ENCODE peak calls at places on chromosome 22, in nine cellular contexts. One of them, this sample, is unnamed.
A peak's percentile ranks its signal among the peaks of the same experiment; 100 is the strongest.

GRCh38 chr22:41403532-41404318 is 22.0 kb downstream of the TEF start:
- DNase-seq in ovary: peak; percentile 86
- DNase-seq in body of pancreas: peak; percentile 91
- DNase-seq in kidney: peak; percentile 94
- DNase-seq in right lobe of liver: peak; percentile 94
- DNase-seq in mesendoderm: peak; percentile 88
- DNase-seq in CD4-positive, CD25-positive, alpha-beta regulatory T cell: peak; percentile 90
- DNase-seq in SJSA1: peak; percentile 73
- DNase-seq in IMR-90: peak; percentile 78
- DNase-seq in this sample: peak; percentile 99

GRCh38 chr22:18001040-18001893 is 23.1 kb downstream of the MICAL3 start:
- DNase-seq in ovary: peak; percentile 91
- DNase-seq in body of pancreas: peak; percentile 91
- DNase-seq in kidney: peak; percentile 97
- DNase-seq in right lobe of liver: peak; percentile 93
- DNase-seq in mesendoderm: peak; percentile 99
- DNase-seq in CD4-positive, CD25-positive, alpha-beta regulatory T cell: peak; percentile 92
- DNase-seq in SJSA1: peak; percentile 98
- DNase-seq in IMR-90: peak; percentile 99
- DNase-seq in this sample: peak; percentile 87

GRCh38 chr22:43159484-43160178 is 8.3 kb downstream of the TSPO start:
- DNase-seq in ovary: no peak
- DNase-seq in body of pancreas: peak; percentile 54
- DNase-seq in kidney: no peak
- DNase-seq in right lobe of liver: no peak
- DNase-seq in mesendoderm: peak; percentile 31
- DNase-seq in CD4-positive, CD25-positive, alpha-beta regulatory T cell: no peak
- DNase-seq in SJSA1: no peak
- DNase-seq in IMR-90: no peak
- DNase-seq in this sample: no peak

GRCh38 chr22:50115693-50116092 is 25.9 kb downstream of the MOV10L1 start:
- DNase-seq in ovary: peak; percentile 64
- DNase-seq in body of pancreas: no peak
- DNase-seq in kidney: peak; percentile 85
- DNase-seq in right lobe of liver: no peak
- DNase-seq in mesendoderm: no peak
- DNase-seq in CD4-positive, CD25-positive, alpha-beta regulatory T cell: no peak
- DNase-seq in SJSA1: peak; percentile 49
- DNase-seq in IMR-90: peak; percentile 35
- DNase-seq in this sample: no peak

GRCh38 chr22:27218521-27218920 is 561.1 kb downstream of the MIAT start:
- DNase-seq in ovary: peak; percentile 61
- DNase-seq in body of pancreas: no peak
- DNase-seq in kidney: no peak
- DNase-seq in right lobe of liver: no peak
- DNase-seq in mesendoderm: no peak
- DNase-seq in CD4-positive, CD25-positive, alpha-beta regulatory T cell: no peak
- DNase-seq in SJSA1: no peak
- DNase-seq in IMR-90: no peak
- DNase-seq in this sample: no peak

GRCh38 chr22:16601437-16602223 is 9.0 kb upstream of the CCT8L2 start:
- DNase-seq in ovary: peak; percentile 33
- DNase-seq in body of pancreas: no peak
- DNase-seq in kidney: no peak
- DNase-seq in right lobe of liver: no peak
- DNase-seq in mesendoderm: no peak
- DNase-seq in CD4-positive, CD25-positive, alpha-beta regulatory T cell: no peak
- DNase-seq in SJSA1: no peak
- DNase-seq in IMR-90: no peak
- DNase-seq in this sample: no peak

GRCh38 chr22:44261861-44262595 is 50.7 kb downstream of the SHISAL1 start:
- DNase-seq in ovary: peak; percentile 31
- DNase-seq in body of pancreas: no peak
- DNase-seq in kidney: no peak
- DNase-seq in right lobe of liver: peak; percentile 23
- DNase-seq in mesendoderm: no peak
- DNase-seq in CD4-positive, CD25-positive, alpha-beta regulatory T cell: no peak
- DNase-seq in SJSA1: no peak
- DNase-seq in IMR-90: no peak
- DNase-seq in this sample: no peak

GRCh38 chr22:17695986-17696385 is 57.4 kb downstream of the BCL2L13 start:
- DNase-seq in ovary: no peak
- DNase-seq in body of pancreas: no peak
- DNase-seq in kidney: no peak
- DNase-seq in right lobe of liver: no peak
- DNase-seq in mesendoderm: no peak
- DNase-seq in CD4-positive, CD25-positive, alpha-beta regulatory T cell: no peak
- DNase-seq in SJSA1: peak; percentile 17
- DNase-seq in IMR-90: no peak
- DNase-seq in this sample: no peak

GRCh38 chr22:50473855-50474671 is 772 bp downstream of the SBF1 start:
- DNase-seq in ovary: no peak
- DNase-seq in body of pancreas: peak; percentile 54
- DNase-seq in kidney: peak; percentile 82
- DNase-seq in right lobe of liver: no peak
- DNase-seq in mesendoderm: no peak
- DNase-seq in CD4-positive, CD25-positive, alpha-beta regulatory T cell: peak; percentile 49
- DNase-seq in SJSA1: peak; percentile 56
- DNase-seq in IMR-90: peak; percentile 67
- DNase-seq in this sample: peak; percentile 46

GRCh38 chr22:42720263-42721044 is at the start of gene A4GALT:
- DNase-seq in ovary: no peak
- DNase-seq in body of pancreas: no peak
- DNase-seq in kidney: no peak
- DNase-seq in right lobe of liver: no peak
- DNase-seq in mesendoderm: no peak
- DNase-seq in CD4-positive, CD25-positive, alpha-beta regulatory T cell: no peak
- DNase-seq in SJSA1: peak; percentile 39
- DNase-seq in IMR-90: no peak
- DNase-seq in this sample: no peak

GRCh38 chr22:18965526-18966421 is 29.7 kb upstream of the PRODH start:
- DNase-seq in ovary: no peak
- DNase-seq in body of pancreas: peak; percentile 11
- DNase-seq in kidney: peak; percentile 50
- DNase-seq in right lobe of liver: peak; percentile 27
- DNase-seq in mesendoderm: no peak
- DNase-seq in CD4-positive, CD25-positive, alpha-beta regulatory T cell: no peak
- DNase-seq in SJSA1: no peak
- DNase-seq in IMR-90: no peak
- DNase-seq in this sample: no peak

GRCh38 chr22:33271390-33272161 is 213.4 kb upstream of the SYN3 start:
- DNase-seq in ovary: peak; percentile 35
- DNase-seq in body of pancreas: peak; percentile 84
- DNase-seq in kidney: no peak
- DNase-seq in right lobe of liver: peak; percentile 90
- DNase-seq in mesendoderm: no peak
- DNase-seq in CD4-positive, CD25-positive, alpha-beta regulatory T cell: no peak
- DNase-seq in SJSA1: no peak
- DNase-seq in IMR-90: peak; percentile 13
- DNase-seq in this sample: peak; percentile 36

GRCh38 chr22:17097062-17097461 is 12.3 kb downstream of the IL17RA start:
- DNase-seq in ovary: no peak
- DNase-seq in body of pancreas: no peak
- DNase-seq in kidney: no peak
- DNase-seq in right lobe of liver: no peak
- DNase-seq in mesendoderm: no peak
- DNase-seq in CD4-positive, CD25-positive, alpha-beta regulatory T cell: no peak
- DNase-seq in SJSA1: no peak
- DNase-seq in IMR-90: no peak
- DNase-seq in this sample: no peak

GRCh38 chr22:42172385-42173172 is 42.0 kb upstream of the CYP2D6 start:
- DNase-seq in ovary: no peak
- DNase-seq in body of pancreas: no peak
- DNase-seq in kidney: no peak
- DNase-seq in right lobe of liver: no peak
- DNase-seq in mesendoderm: peak; percentile 61
- DNase-seq in CD4-positive, CD25-positive, alpha-beta regulatory T cell: no peak
- DNase-seq in SJSA1: no peak
- DNase-seq in IMR-90: peak; percentile 58
- DNase-seq in this sample: no peak

GRCh38 chr22:17842386-17842785 is 68.1 kb upstream of the BID start:
- DNase-seq in ovary: peak; percentile 81
- DNase-seq in body of pancreas: no peak
- DNase-seq in kidney: no peak
- DNase-seq in right lobe of liver: peak; percentile 85
- DNase-seq in mesendoderm: no peak
- DNase-seq in CD4-positive, CD25-positive, alpha-beta regulatory T cell: peak; percentile 74
- DNase-seq in SJSA1: no peak
- DNase-seq in IMR-90: no peak
- DNase-seq in this sample: no peak

GRCh38 chr22:49657275-49657973 is 170.2 kb downstream of the BRD1 start:
- DNase-seq in ovary: peak; percentile 37
- DNase-seq in body of pancreas: no peak
- DNase-seq in kidney: peak; percentile 84
- DNase-seq in right lobe of liver: no peak
- DNase-seq in mesendoderm: peak; percentile 23
- DNase-seq in CD4-positive, CD25-positive, alpha-beta regulatory T cell: peak; percentile 87
- DNase-seq in SJSA1: no peak
- DNase-seq in IMR-90: no peak
- DNase-seq in this sample: no peak

GRCh38 chr22:23177197-23177596 is 3.1 kb upstream of the BCR start:
- DNase-seq in ovary: no peak
- DNase-seq in body of pancreas: no peak
- DNase-seq in kidney: no peak
- DNase-seq in right lobe of liver: no peak
- DNase-seq in mesendoderm: no peak
- DNase-seq in CD4-positive, CD25-positive, alpha-beta regulatory T cell: no peak
- DNase-seq in SJSA1: no peak
- DNase-seq in IMR-90: no peak
- DNase-seq in this sample: no peak
- H3K27ac ChIP-seq in ovary: no peak overlapping the region
- H3K27ac ChIP-seq in body of pancreas: peak overlapping the region; percentile 59
- H3K27ac ChIP-seq in kidney: no peak overlapping the region
- H3K27ac ChIP-seq in right lobe of liver: no peak overlapping the region
- H3K27ac ChIP-seq in mesendoderm: no peak overlapping the region
- H3K27ac ChIP-seq in CD4-positive, CD25-positive, alpha-beta regulatory T cell: no peak overlapping the region
- H3K27ac ChIP-seq in SJSA1: no peak overlapping the region
- H3K27ac ChIP-seq in IMR-90: no peak overlapping the region
- H3K27ac ChIP-seq in this sample: no peak overlapping the region

GRCh38 chr22:46721716-46722115 is 16.3 kb downstream of the CERK start:
- DNase-seq in ovary: no peak
- DNase-seq in body of pancreas: no peak
- DNase-seq in kidney: no peak
- DNase-seq in right lobe of liver: no peak
- DNase-seq in mesendoderm: no peak
- DNase-seq in CD4-positive, CD25-positive, alpha-beta regulatory T cell: no peak
- DNase-seq in SJSA1: no peak
- DNase-seq in IMR-90: no peak
- DNase-seq in this sample: no peak

GRCh38 chr22:46726986-46727317 is 11.1 kb downstream of the CERK start:
- DNase-seq in ovary: no peak
- DNase-seq in body of pancreas: no peak
- DNase-seq in kidney: no peak
- DNase-seq in right lobe of liver: no peak
- DNase-seq in mesendoderm: no peak
- DNase-seq in CD4-positive, CD25-positive, alpha-beta regulatory T cell: no peak
- DNase-seq in SJSA1: no peak
- DNase-seq in IMR-90: no peak
- DNase-seq in this sample: no peak

GRCh38 chr22:46726066-46726985 is 11.7 kb downstream of the CERK start:
- DNase-seq in ovary: no peak
- DNase-seq in body of pancreas: no peak
- DNase-seq in kidney: no peak
- DNase-seq in right lobe of liver: peak; percentile 87
- DNase-seq in mesendoderm: no peak
- DNase-seq in CD4-positive, CD25-positive, alpha-beta regulatory T cell: no peak
- DNase-seq in SJSA1: peak; percentile 54
- DNase-seq in IMR-90: no peak
- DNase-seq in this sample: no peak

GRCh38 chr22:46725096-46725495 is 13.0 kb downstream of the CERK start:
- DNase-seq in ovary: no peak
- DNase-seq in body of pancreas: no peak
- DNase-seq in kidney: no peak
- DNase-seq in right lobe of liver: no peak
- DNase-seq in mesendoderm: no peak
- DNase-seq in CD4-positive, CD25-positive, alpha-beta regulatory T cell: no peak
- DNase-seq in SJSA1: no peak
- DNase-seq in IMR-90: no peak
- DNase-seq in this sample: no peak

GRCh38 chr22:46723882-46724281 is 14.2 kb downstream of the CERK start:
- DNase-seq in ovary: no peak
- DNase-seq in body of pancreas: no peak
- DNase-seq in kidney: no peak
- DNase-seq in right lobe of liver: no peak
- DNase-seq in mesendoderm: no peak
- DNase-seq in CD4-positive, CD25-positive, alpha-beta regulatory T cell: no peak
- DNase-seq in SJSA1: no peak
- DNase-seq in IMR-90: no peak
- DNase-seq in this sample: no peak
- H3K27ac ChIP-seq in ovary: no peak overlapping the region
- H3K27ac ChIP-seq in body of pancreas: no peak overlapping the region
- H3K27ac ChIP-seq in kidney: no peak overlapping the region
- H3K27ac ChIP-seq in right lobe of liver: no peak overlapping the region
- H3K27ac ChIP-seq in mesendoderm: no peak overlapping the region
- H3K27ac ChIP-seq in CD4-positive, CD25-positive, alpha-beta regulatory T cell: no peak overlapping the region
- H3K27ac ChIP-seq in SJSA1: no peak overlapping the region
- H3K27ac ChIP-seq in IMR-90: no peak overlapping the region
- H3K27ac ChIP-seq in this sample: no peak overlapping the region

DNA sequence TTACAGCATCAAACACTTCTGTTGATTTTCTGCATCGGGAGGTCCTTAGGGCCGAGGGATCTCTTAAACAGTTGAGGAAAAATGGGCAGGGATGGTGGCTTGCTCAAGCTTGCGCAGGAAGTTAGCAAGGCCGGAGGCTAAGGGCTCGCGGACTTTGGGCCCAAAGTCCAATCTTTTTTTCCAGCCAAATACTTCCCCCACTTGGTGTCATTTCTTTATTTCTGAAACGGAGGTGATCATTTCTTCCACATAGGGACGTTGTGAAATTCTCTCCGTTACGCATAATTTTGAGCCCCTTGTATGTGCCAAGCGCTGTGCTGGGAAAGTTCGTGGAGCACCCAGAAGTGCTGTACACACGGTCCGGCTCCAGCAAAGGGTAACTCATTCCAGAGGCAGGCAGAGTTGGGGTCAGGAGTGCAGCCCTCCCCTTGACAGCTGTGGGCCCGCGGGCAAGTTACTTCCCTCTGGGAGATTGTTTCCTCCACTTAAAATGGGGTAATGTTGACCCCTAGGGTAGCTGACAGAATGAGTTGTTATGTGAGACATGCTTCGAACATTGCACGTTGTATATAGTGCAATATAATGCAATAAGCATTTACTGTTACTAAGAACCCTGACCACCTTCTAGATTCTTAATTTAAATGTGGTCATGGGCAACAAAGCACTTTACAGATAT is 837 bp downstream of the MIEF1 start:
- DNase-seq in ovary: no peak
- DNase-seq in body of pancreas: no peak
- DNase-seq in kidney: peak; percentile 63
- DNase-seq in right lobe of liver: peak; percentile 61
- DNase-seq in mesendoderm: no peak
- DNase-seq in CD4-positive, CD25-positive, alpha-beta regulatory T cell: no peak
- DNase-seq in SJSA1: peak; percentile 21
- DNase-seq in IMR-90: peak; percentile 41
- DNase-seq in this sample: no peak
- H3K27ac ChIP-seq in ovary: peak overlapping the region; percentile 69
- H3K27ac ChIP-seq in body of pancreas: peak overlapping the region; percentile 92
- H3K27ac ChIP-seq in kidney: peak overlapping the region; percentile 49
- H3K27ac ChIP-seq in right lobe of liver: peak overlapping the region; percentile 85
- H3K27ac ChIP-seq in mesendoderm: no peak overlapping the region
- H3K27ac ChIP-seq in CD4-positive, CD25-positive, alpha-beta regulatory T cell: peak overlapping the region; percentile 71
- H3K27ac ChIP-seq in SJSA1: peak overlapping the region; percentile 24
- H3K27ac ChIP-seq in IMR-90: peak overlapping the region; percentile 22
- H3K27ac ChIP-seq in this sample: peak overlapping the region; percentile 92

GRCh38 chr22:30260682-30261081 is 6.0 kb downstream of the OSM start:
- DNase-seq in ovary: no peak
- DNase-seq in body of pancreas: no peak
- DNase-seq in kidney: no peak
- DNase-seq in right lobe of liver: no peak
- DNase-seq in mesendoderm: no peak
- DNase-seq in CD4-positive, CD25-positive, alpha-beta regulatory T cell: no peak
- DNase-seq in SJSA1: no peak
- DNase-seq in IMR-90: no peak
- DNase-seq in this sample: no peak
- H3K27ac ChIP-seq in ovary: no peak overlapping the region
- H3K27ac ChIP-seq in body of pancreas: no peak overlapping the region
- H3K27ac ChIP-seq in kidney: no peak overlapping the region
- H3K27ac ChIP-seq in right lobe of liver: no peak overlapping the region
- H3K27ac ChIP-seq in mesendoderm: no peak overlapping the region
- H3K27ac ChIP-seq in CD4-positive, CD25-positive, alpha-beta regulatory T cell: no peak overlapping the region
- H3K27ac ChIP-seq in SJSA1: no peak overlapping the region
- H3K27ac ChIP-seq in IMR-90: no peak overlapping the region
- H3K27ac ChIP-seq in this sample: no peak overlapping the region

This sample was measured in substantia nigra.